ENCODE peak calls at places on chromosomes 7 and 10, in four cellular contexts. One of them, this sample, is unnamed.

GRCh38 chr10:127155221-127155620 is 41.2 kb downstream of the INSYN2A start:
- DNase-seq in K562: no peak
- DNase-seq in HepG2: no peak
- DNase-seq in Panc1: no peak
- DNase-seq in this sample: no peak

GRCh38 chr7:151694828-151695580 is 175.3 kb upstream of the RHEB start:
- DNase-seq in K562: no peak
- DNase-seq in Panc1: no peak
- DNase-seq in HepG2: peak
- DNase-seq in this sample: no peak

GRCh38 chr7:50306491-50307367 is 2.2 kb downstream of the IKZF1 start:
- DNase-seq in HepG2: no peak
- DNase-seq in Panc1: no peak
- DNase-seq in K562: no peak
- DNase-seq in this sample: no peak

GRCh38 chr10:111835562-111835961 is 348.0 kb downstream of the GPAM start:
- DNase-seq in K562: no peak
- DNase-seq in HepG2: no peak
- DNase-seq in Panc1: no peak
- DNase-seq in this sample: no peak

GRCh38 chr10:131859341-131860020 is 41.3 kb upstream of the PPP2R2D start:
- DNase-seq in HepG2: no peak
- DNase-seq in Panc1: no peak
- DNase-seq in K562: no peak
- DNase-seq in this sample: no peak

GRCh38 chr10:28202941-28203352 is 99.9 kb downstream of the MPP7 start:
- DNase-seq in HepG2: no peak
- DNase-seq in K562: no peak
- DNase-seq in Panc1: no peak
- DNase-seq in this sample: no peak

GRCh38 chr10:131579251-131580071 is 267.9 kb upstream of the TCERG1L start:
- DNase-seq in Panc1: no peak
- DNase-seq in K562: no peak
- DNase-seq in HepG2: no peak
- DNase-seq in this sample: no peak

GRCh38 chr7:7017707-7018265 is 164.6 kb upstream of the C1GALT1 start:
- DNase-seq in HepG2: no peak
- DNase-seq in K562: no peak
- DNase-seq in Panc1: no peak
- DNase-seq in this sample: no peak

GRCh38 chr10:35424680-35425285 is 88.5 kb downstream of the CCNY start:
- DNase-seq in HepG2: no peak
- DNase-seq in Panc1: no peak
- DNase-seq in K562: no peak
- DNase-seq in this sample: no peak

GRCh38 chr10:48606530-48607355 is 1.9 kb upstream of the ARHGAP22 start:
- DNase-seq in K562: no peak
- DNase-seq in HepG2: no peak
- DNase-seq in Panc1: peak
- DNase-seq in this sample: no peak

GRCh38 chr10:34484164-34484563 is 330.9 kb downstream of the PARD3 start:
- DNase-seq in Panc1: no peak
- DNase-seq in HepG2: no peak
- DNase-seq in K562: no peak
- DNase-seq in this sample: no peak

GRCh38 chr7:145902123-145902522 is 214.5 kb upstream of the CNTNAP2 start:
- DNase-seq in Panc1: no peak
- DNase-seq in HepG2: no peak
- DNase-seq in K562: no peak
- DNase-seq in this sample: no peak

GRCh38 chr7:26658080-26658697 is 206.2 kb downstream of the SKAP2 start:
- DNase-seq in HepG2: no peak
- DNase-seq in Panc1: no peak
- DNase-seq in K562: no peak
- DNase-seq in this sample: no peak

GRCh38 chr7:16627236-16627635 is 18.3 kb downstream of the ANKMY2 start:
- DNase-seq in K562: no peak
- DNase-seq in Panc1: no peak
- DNase-seq in HepG2: no peak
- DNase-seq in this sample: no peak
- TF ChIP-seq TCF7L2 in K562: no peak
- TF ChIP-seq TCF7L2 in Panc1: no peak
- TF ChIP-seq TCF7L2 in HepG2: no peak
- TF ChIP-seq TCF7L2 in this sample: no peak

GRCh38 chr7:140591178-140591902 is 49.3 kb downstream of the DENND2A start:
- DNase-seq in Panc1: no peak
- DNase-seq in HepG2: no peak
- DNase-seq in K562: no peak
- DNase-seq in this sample: no peak
- TF ChIP-seq TCF7L2 in Panc1: no peak
- TF ChIP-seq TCF7L2 in HepG2: no peak
- TF ChIP-seq TCF7L2 in K562: no peak
- TF ChIP-seq TCF7L2 in this sample: no peak

GRCh38 chr7:91731962-91732361 is 148.5 kb downstream of the MTERF1 start:
- DNase-seq in Panc1: no peak
- DNase-seq in K562: no peak
- DNase-seq in HepG2: no peak
- DNase-seq in this sample: no peak
- TF ChIP-seq TCF7L2 in Panc1: no peak
- TF ChIP-seq TCF7L2 in K562: no peak
- TF ChIP-seq TCF7L2 in HepG2: no peak
- TF ChIP-seq TCF7L2 in this sample: no peak

GRCh38 chr7:136336932-136337331 is 359.8 kb upstream of the MTPN start:
- DNase-seq in Panc1: no peak
- DNase-seq in HepG2: no peak
- DNase-seq in K562: no peak
- DNase-seq in this sample: no peak
- TF ChIP-seq TCF7L2 in Panc1: no peak
- TF ChIP-seq TCF7L2 in HepG2: no peak
- TF ChIP-seq TCF7L2 in K562: no peak
- TF ChIP-seq TCF7L2 in this sample: no peak

DNA sequence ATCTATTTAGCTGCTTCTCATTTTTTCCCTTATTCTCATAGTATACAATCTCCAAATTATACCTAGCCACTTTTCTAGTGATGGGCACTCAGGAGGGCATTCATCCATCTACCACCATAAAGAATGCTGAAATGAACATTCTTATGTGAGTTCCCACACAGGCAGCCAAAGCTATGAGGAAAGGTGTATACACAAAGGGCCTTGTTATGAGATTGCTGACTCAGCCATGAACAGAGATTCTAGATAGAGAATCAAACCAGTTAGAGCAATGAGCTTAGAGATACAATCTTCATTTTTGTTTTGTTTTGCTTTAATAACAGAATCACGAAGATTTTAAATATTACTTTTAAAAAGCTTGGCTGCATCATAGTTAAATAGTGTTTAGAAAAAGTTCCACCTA is 54.8 kb upstream of the TNKS2 start:
- DNase-seq in Panc1: no peak
- DNase-seq in HepG2: no peak
- DNase-seq in K562: no peak
- DNase-seq in this sample: no peak
- TF ChIP-seq TCF7L2 in Panc1: no peak
- TF ChIP-seq TCF7L2 in HepG2: no peak
- TF ChIP-seq TCF7L2 in K562: no peak
- TF ChIP-seq TCF7L2 in this sample: no peak